ENCODE peak calls at places on chromosomes 2 and 18, in eight cellular contexts. L, T, M, Q, S, C, Z and I are unnamed samples.

GRCh38 chr2:10407841-10408648 is 40.1 kb downstream of the ODC1 start:
- DNase-seq in L (no peak), T (peak; percentile 89), M (peak; percentile 90), Q (peak; percentile 65), S (peak; percentile 34), C (no peak), Z (peak; percentile 79), I (no peak)

GRCh38 chr2:26169226-26169625 is 3.7 kb upstream of the GAREM2 start:
- DNase-seq in L (no peak), T (peak; percentile 40), M (no peak), Q (no peak), S (no peak), C (peak; percentile 9), Z (no peak), I (no peak)

GRCh38 chr2:23419171-23420090 is 34.5 kb downstream of the KLHL29 start:
- DNase-seq in L (no peak), T (no peak), M (no peak), Q (no peak), S (no peak), C (peak; percentile 26), Z (no peak), I (no peak)

GRCh38 chr2:233353769-233354499 is at the start of gene DGKD:
- DNase-seq in L (peak; percentile 57), T (peak; percentile 86), M (peak; percentile 71), Q (no peak), S (peak; percentile 79), C (peak; percentile 85), Z (no peak), I (peak; percentile 65)

GRCh38 chr2:106642679-106643078 is 155.5 kb downstream of the CD8B2 start:
- DNase-seq in L (no peak), T (no peak), M (no peak), Q (no peak), S (no peak), C (no peak), Z (no peak), I (no peak)

GRCh38 chr2:207394812-207395534 is 134.8 kb upstream of the CREB1 start:
- DNase-seq in L (no peak), T (no peak), M (peak; percentile 71), Q (peak; percentile 38), S (no peak), C (no peak), Z (no peak), I (no peak)

GRCh38 chr2:29278964-29279363 is 163.7 kb downstream of the CLIP4 start:
- DNase-seq in L (no peak), T (peak; percentile 16), M (no peak), Q (no peak), S (no peak), C (no peak), Z (no peak), I (no peak)

GRCh38 chr18:35714539-35714938 is 133.0 kb downstream of the GALNT1 start:
- DNase-seq in L (no peak), T (no peak), M (no peak), Q (no peak), S (no peak), C (no peak), Z (no peak), I (no peak)

GRCh38 chr2:11945139-11946126 is 199.0 kb downstream of the LPIN1 start:
- DNase-seq in L (no peak), T (no peak), M (peak; percentile 32), Q (no peak), S (no peak), C (no peak), Z (no peak), I (no peak)

GRCh38 chr2:121052507-121052906 is 232.5 kb downstream of the TFCP2L1 start:
- DNase-seq in L (no peak), T (no peak), M (no peak), Q (no peak), S (no peak), C (no peak), Z (no peak), I (no peak)

GRCh38 chr18:35127201-35127600 is 86.0 kb downstream of the MAPRE2 start:
- DNase-seq in L (no peak), T (peak; percentile 82), M (peak; percentile 19), Q (no peak), S (peak; percentile 78), C (no peak), Z (no peak), I (peak; percentile 44)

GRCh38 chr2:239600650-239601049 is 199.8 kb upstream of the HDAC4 start:
- DNase-seq in L (no peak), T (peak; percentile 35), M (no peak), Q (no peak), S (no peak), C (no peak), Z (no peak), I (no peak)

GRCh38 chr2:112055833-112056625 is 960 bp downstream of the TMEM87B start:
- DNase-seq in L (no peak), T (peak; percentile 75), M (peak; percentile 51), Q (no peak), S (peak; percentile 61), C (no peak), Z (peak; percentile 54), I (peak; percentile 41)

GRCh38 chr18:369224-370010 is 101.6 kb upstream of the THOC1 start:
- DNase-seq in L (no peak), T (no peak), M (no peak), Q (no peak), S (no peak), C (no peak), Z (no peak), I (no peak)

GRCh38 chr2:176101862-176102261 is 2.3 kb downstream of the HOXD12 start:
- DNase-seq in L (no peak), T (peak; percentile 39), M (no peak), Q (no peak), S (peak; percentile 10), C (no peak), Z (no peak), I (no peak)

GRCh38 chr2:108377411-108377810 is 343 bp upstream of the SULT1C4 start:
- DNase-seq in L (no peak), T (no peak), M (no peak), Q (no peak), S (no peak), C (no peak), Z (no peak), I (no peak)

GRCh38 chr18:74013955-74014354 is 133.7 kb downstream of the FBXO15 start:
- DNase-seq in L (no peak), T (no peak), M (no peak), Q (no peak), S (no peak), C (no peak), Z (no peak), I (no peak)

GRCh38 chr18:13086906-13087305 is 95.7 kb downstream of the CEP192 start:
- DNase-seq in L (no peak), T (no peak), M (no peak), Q (no peak), S (no peak), C (no peak), Z (no peak), I (no peak)

GRCh38 chr2:9174771-9175441 is 31.7 kb upstream of the ASAP2 start:
- DNase-seq in L (no peak), T (peak; percentile 66), M (no peak), Q (no peak), S (peak; percentile 51), C (no peak), Z (no peak), I (no peak)

GRCh38 chr2:191165190-191165643 is 14.4 kb upstream of the STAT4 start:
- DNase-seq in L (no peak), T (no peak), M (peak; percentile 46), Q (no peak), S (peak; percentile 78), C (peak; percentile 62), Z (no peak), I (no peak)

GRCh38 chr2:110660558-110660957 is 17.3 kb downstream of the BUB1 start:
- DNase-seq in L (no peak), T (no peak), M (no peak), Q (no peak), S (no peak), C (no peak), Z (no peak), I (no peak)

GRCh38 chr2:95203911-95204310 is 3.4 kb upstream of the ZNF892 start:
- DNase-seq in L (no peak), T (no peak), M (peak; percentile 4), Q (no peak), S (no peak), C (no peak), Z (no peak), I (no peak)

GRCh38 chr2:233248999-233249398 is 2.5 kb upstream of the ATG16L1 start:
- DNase-seq in L (no peak), T (no peak), M (no peak), Q (no peak), S (no peak), C (no peak), Z (peak; percentile 27), I (no peak)

GRCh38 chr2:1769703-1770422 is 25.5 kb upstream of the PXDN start:
- DNase-seq in L (no peak), T (peak; percentile 98), M (peak; percentile 73), Q (peak; percentile 69), S (peak; percentile 97), C (peak; percentile 65), Z (no peak), I (peak; percentile 95)

GRCh38 chr18:59876310-59876626 is 23.5 kb upstream of the PMAIP1 start:
- DNase-seq in L (no peak), T (no peak), M (no peak), Q (no peak), S (no peak), C (no peak), Z (no peak), I (no peak)

GRCh38 chr2:61006486-61007105 is 10.9 kb upstream of the PEX13 start:
- DNase-seq in L (no peak), T (no peak), M (no peak), Q (no peak), S (no peak), C (no peak), Z (no peak), I (no peak)

GRCh38 chr2:71190959-71191943 is 35.7 kb downstream of the PAIP2B start:
- DNase-seq in L (no peak), T (no peak), M (no peak), Q (no peak), S (no peak), C (peak; percentile 10), Z (no peak), I (no peak)